ENCODE peak calls at places on chromosome 22, in five cellular contexts. Y is K562, Z is IMR-90, O is A549, E is HepG2. U is an unnamed sample.

GRCh38 chr22:43515902-43516301 is 104.1 kb downstream of the MPPED1 start:
- DNase-seq in Z (no peak), O (no peak), Y (peak), E (no peak), U (peak)

GRCh38 chr22:44314425-44315067 is 1.8 kb upstream of the SHISAL1 start:
- DNase-seq in Z (no peak), E (no peak), O (no peak), Y (no peak), U (no peak)

GRCh38 chr22:25447067-25447688 is 117.3 kb upstream of the GRK3 start:
- DNase-seq in Z (no peak), O (no peak), Y (peak), E (peak), U (no peak)

GRCh38 chr22:35489225-35489624 is 51.4 kb upstream of the RASD2 start:
- DNase-seq in E (no peak), O (no peak), Y (no peak), Z (no peak), U (no peak)

GRCh38 chr22:42473484-42474193 is 41.4 kb upstream of the NFAM1 start:
- DNase-seq in E (peak), Y (peak), O (peak), Z (peak), U (no peak)

GRCh38 chr22:17999851-18000250 is 24.5 kb downstream of the MICAL3 start:
- DNase-seq in E (no peak), Y (no peak), O (no peak), Z (no peak), U (no peak)

GRCh38 chr22:21624120-21624879 is 5.5 kb downstream of the YDJC start:
- DNase-seq in Z (peak), Y (peak), O (peak), E (no peak), U (no peak)

GRCh38 chr22:19057999-19058491 is 64.2 kb downstream of the DGCR2 start:
- DNase-seq in O (no peak), Z (no peak), E (no peak), Y (no peak), U (no peak)

GRCh38 chr22:22378446-22379415 is 129.8 kb downstream of the ZNF280B start:
- DNase-seq in Z (no peak), O (no peak), E (no peak), Y (peak), U (no peak)

GRCh38 chr22:21710156-21710555 is 25.4 kb downstream of the YPEL1 start:
- DNase-seq in Z (peak), E (no peak), O (no peak), Y (no peak), U (no peak)

GRCh38 chr22:37334859-37335818 is 52.8 kb downstream of the CYTH4 start:
- DNase-seq in O (peak), E (no peak), Z (no peak), Y (no peak), U (peak)

GRCh38 chr22:48397531-48398180 is 1430.0 kb downstream of the BRD1 start:
- DNase-seq in Z (no peak), E (no peak), Y (no peak), O (no peak), U (no peak)

GRCh38 chr22:48938741-48939140 is 888.9 kb downstream of the BRD1 start:
- DNase-seq in Z (no peak), E (no peak), Y (no peak), O (no peak), U (peak)

GRCh38 chr22:35580351-35581022 is 36.6 kb downstream of the MB start:
- DNase-seq in Y (no peak), O (no peak), E (no peak), Z (no peak), U (no peak)

GRCh38 chr22:44005524-44005923 is 18.6 kb upstream of the PARVB start:
- DNase-seq in Y (no peak), E (no peak), O (no peak), Z (no peak), U (no peak)

GRCh38 chr22:42353883-42354727 is 78.1 kb downstream of the NFAM1 start:
- DNase-seq in E (no peak), O (no peak), Y (no peak), Z (peak), U (no peak)

GRCh38 chr22:45262931-45263789 is 21.6 kb upstream of the UPK3A start:
- DNase-seq in Z (no peak), O (no peak), Y (peak), E (no peak), U (no peak)

GRCh38 chr22:42711895-42712837 is 8.5 kb downstream of the A4GALT start:
- DNase-seq in Y (no peak), O (no peak), E (no peak), Z (no peak), U (no peak)

GRCh38 chr22:36470162-36470993 is 11.1 kb downstream of the TXN2 start:
- DNase-seq in Y (peak), E (peak), Z (peak), O (peak), U (peak)

GRCh38 chr22:45290410-45290936 is 5.7 kb downstream of the UPK3A start:
- DNase-seq in E (no peak), Y (no peak), O (peak), Z (peak), U (no peak)

GRCh38 chr22:43191831-43192230 is 4.9 kb upstream of the TTLL12 start:
- DNase-seq in O (no peak), Z (no peak), E (no peak), Y (no peak), U (no peak)

GRCh38 chr22:20966883-20967696 is at the start of gene AIFM3:
- DNase-seq in O (no peak), E (no peak), Z (no peak), Y (no peak), U (no peak)

GRCh38 chr22:30825711-30826505 is 131.2 kb downstream of the OSBP2 start:
- DNase-seq in Z (no peak), E (no peak), Y (no peak), O (no peak), U (peak)

GRCh38 chr22:44147821-44148574 is 32.7 kb upstream of the PARVG start:
- DNase-seq in Z (peak), O (no peak), E (no peak), Y (no peak), U (peak)

GRCh38 chr22:40238425-40239344 is 61.0 kb downstream of the TNRC6B start:
- DNase-seq in Y (no peak), O (peak), Z (peak), E (no peak), U (no peak)

GRCh38 chr22:19717691-19718254 is 3.5 kb downstream of the SEPTIN5 start:
- DNase-seq in O (peak), E (no peak), Z (peak), Y (no peak), U (no peak)

GRCh38 chr22:23093090-23093788 is 22.9 kb downstream of the GNAZ start:
- DNase-seq in Z (no peak), Y (peak), E (no peak), O (no peak), U (no peak)

GRCh38 chr22:24706050-24706449 is 68.5 kb downstream of the PIWIL3 start:
- DNase-seq in O (peak), Z (no peak), Y (peak), E (peak), U (no peak)

GRCh38 chr22:42338502-42338901 is 68.0 kb upstream of the TCF20 start:
- DNase-seq in Z (no peak), O (no peak), E (no peak), Y (no peak), U (no peak)

GRCh38 chr22:31140746-31141145 is 438 bp upstream of the PLA2G3 start:
- DNase-seq in O (no peak), Y (no peak), E (no peak), Z (no peak), U (no peak)

GRCh38 chr22:20096574-20097420 is 16.8 kb downstream of the DGCR8 start:
- DNase-seq in Y (no peak), Z (no peak), O (no peak), E (no peak), U (no peak)

GRCh38 chr22:11066458-11067285 is 4461.3 kb upstream of the OR11H1 start:
- DNase-seq in Y (peak), O (no peak), E (no peak), Z (no peak), U (no peak)

GRCh38 chr22:20433191-20433590 is 4.4 kb downstream of the SCARF2 start:
- DNase-seq in O (no peak), E (no peak), Z (no peak), Y (no peak), U (no peak)

GRCh38 chr22:45331486-45331885 is 21.8 kb downstream of the FAM118A start:
- DNase-seq in O (no peak), E (no peak), Z (no peak), Y (no peak), U (no peak)

GRCh38 chr22:31223786-31224191 is 11.7 kb downstream of the LIMK2 start:
- DNase-seq in O (no peak), Z (no peak), E (peak), Y (no peak), U (no peak)

GRCh38 chr22:29944339-29944738 is 61.4 kb downstream of the MTMR3 start:
- DNase-seq in Z (peak), Y (no peak), O (no peak), E (no peak), U (no peak)

GRCh38 chr22:41833369-41834004 is 582 bp downstream of the SREBF2 start:
- DNase-seq in E (no peak), O (peak), Z (no peak), Y (peak), U (no peak)

GRCh38 chr22:50293441-50294318 is 13.8 kb downstream of the PLXNB2 start:
- DNase-seq in O (peak), Y (no peak), Z (peak), E (peak), U (no peak)
- TF ChIP-seq MAFK in O (no peak), Y (no peak), Z (no peak), E (no peak), U (no peak)

GRCh38 chr22:32700186-32700882 is 101.2 kb upstream of the TIMP3 start:
- DNase-seq in O (no peak), Y (no peak), Z (peak), E (peak), U (no peak)

GRCh38 chr22:32698926-32699619 is 102.4 kb upstream of the TIMP3 start:
- DNase-seq in O (no peak), Y (no peak), Z (no peak), E (no peak), U (no peak)

GRCh38 chr22:32701021-32701420 is 100.5 kb upstream of the TIMP3 start:
- DNase-seq in Y (no peak), Z (peak), E (no peak), O (no peak), U (no peak)

GRCh38 chr22:32697331-32697995 is 104.0 kb upstream of the TIMP3 start:
- DNase-seq in O (no peak), Z (no peak), Y (no peak), E (peak), U (no peak)

DNA sequence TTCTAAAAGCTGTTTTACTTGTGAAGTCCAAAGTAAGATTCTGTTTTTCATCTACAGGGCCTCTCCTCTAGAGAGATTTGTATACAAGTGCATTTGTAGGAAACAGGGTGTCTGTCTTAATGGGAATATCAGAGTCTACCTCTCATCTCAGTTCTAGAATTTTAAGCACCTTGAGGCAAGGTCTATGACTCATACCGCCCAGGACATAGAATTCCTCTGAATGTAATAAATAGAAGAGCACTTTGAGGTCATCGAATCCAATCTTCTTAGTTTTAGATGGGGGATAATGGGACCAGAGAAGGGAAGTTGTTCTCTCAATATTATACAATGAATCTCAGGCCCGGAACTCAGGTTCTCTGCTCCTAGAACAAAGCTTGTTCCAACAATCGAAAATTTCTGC is 101.8 kb upstream of the TIMP3 start:
- DNase-seq in Z (no peak), E (no peak), Y (no peak), O (no peak), U (no peak)
- TF ChIP-seq MAFK in Z (no peak), E (no peak), Y (no peak), O (no peak), U (no peak)

GRCh38 chr22:46982635-46983034 is 220.2 kb downstream of the TBC1D22A start:
- DNase-seq in E (no peak), Y (no peak), Z (no peak), O (no peak), U (no peak)

GRCh38 chr22:46986788-46987187 is 224.3 kb downstream of the TBC1D22A start:
- DNase-seq in Y (no peak), O (no peak), Z (no peak), E (no peak), U (no peak)

GRCh38 chr22:46983046-46983445 is 220.6 kb downstream of the TBC1D22A start:
- DNase-seq in E (no peak), Y (no peak), Z (no peak), O (no peak), U (no peak)

GRCh38 chr22:46985507-46985882 is 223.0 kb downstream of the TBC1D22A start:
- DNase-seq in Y (no peak), E (no peak), O (no peak), Z (no peak), U (no peak)

DNA sequence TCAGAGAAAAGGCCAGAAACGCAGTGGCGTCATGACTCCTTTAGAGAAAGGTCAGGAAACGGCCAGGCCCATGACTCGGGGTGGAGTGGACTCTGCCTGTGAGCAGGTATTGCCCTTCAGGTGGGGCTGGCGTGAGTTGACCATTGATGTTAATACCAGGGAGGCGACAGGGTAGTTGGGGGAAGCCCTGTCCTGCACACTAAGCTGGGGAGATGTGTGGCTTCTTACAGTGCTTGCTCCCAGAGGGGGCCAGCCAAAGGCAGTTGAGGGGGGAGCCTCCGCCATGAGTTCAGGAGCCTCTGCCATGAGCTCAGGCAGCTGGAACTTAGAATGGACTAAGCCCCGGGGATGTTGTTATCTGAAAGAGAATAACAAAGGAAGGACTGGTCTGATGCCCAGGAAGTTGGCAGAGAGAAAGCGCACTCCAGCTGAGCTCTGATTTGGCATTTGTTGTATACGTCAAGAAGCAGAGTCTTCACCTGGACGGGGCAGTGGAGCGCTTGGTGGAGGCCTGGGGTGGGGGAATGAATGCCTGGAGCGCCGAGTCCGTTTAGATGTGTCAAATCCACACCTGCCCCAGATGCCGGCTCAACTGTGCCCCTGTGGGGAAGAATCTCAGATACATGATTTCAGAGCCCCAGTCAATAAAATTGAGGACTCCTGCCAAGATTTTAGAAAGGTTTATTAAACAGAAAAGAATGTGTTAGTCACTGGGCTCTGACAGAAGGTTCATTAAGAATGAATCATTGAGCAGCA is 222.5 kb downstream of the TBC1D22A start:
- DNase-seq in E (no peak), Z (peak), O (no peak), Y (no peak), U (no peak)
- TF ChIP-seq MAFK in E (no peak), Z (no peak), O (no peak), Y (no peak), U (no peak)

DNA sequence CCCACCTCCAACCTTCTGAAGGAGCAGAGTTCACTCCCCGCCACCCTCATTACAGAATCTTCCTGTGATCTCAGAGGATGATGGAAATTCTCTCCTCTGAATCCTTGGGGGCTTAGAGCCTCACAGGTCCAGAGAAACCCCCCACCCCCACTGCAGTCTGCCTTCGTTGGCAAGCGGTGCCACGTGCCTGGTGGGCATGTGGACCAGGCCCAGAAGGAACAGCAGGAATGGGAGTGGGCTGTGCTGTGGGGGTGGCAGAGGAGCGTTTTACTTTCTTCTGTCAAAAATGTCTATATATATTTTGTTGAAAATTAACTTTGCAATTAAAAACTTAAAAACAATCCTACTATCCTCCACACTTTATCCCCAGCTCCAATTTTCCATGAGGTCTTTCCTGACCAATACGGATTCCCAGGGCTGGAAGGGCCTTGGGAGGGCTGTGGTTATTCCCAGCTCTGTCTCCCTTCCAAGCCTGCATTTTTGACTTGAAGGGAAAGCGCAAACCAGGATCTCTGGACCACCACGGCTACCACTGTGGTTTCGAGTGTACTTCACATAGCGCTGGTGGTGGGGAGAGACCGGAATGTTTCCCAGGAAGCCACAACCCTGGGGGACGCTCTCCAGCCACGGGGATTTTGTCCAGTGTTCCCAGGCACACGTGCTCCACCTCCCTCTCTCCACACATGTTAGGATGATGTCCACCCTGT is 986 bp upstream of the NPTXR start:
- DNase-seq in E (no peak), Y (no peak), O (no peak), Z (no peak), U (no peak)
- TF ChIP-seq MAFK in E (no peak), Y (no peak), O (no peak), Z (no peak), U (no peak)

GRCh38 chr22:26592368-26593015 is 2.6 kb upstream of the TPST2 start:
- DNase-seq in E (no peak), Z (no peak), Y (no peak), O (no peak), U (no peak)
- TF ChIP-seq MAFK in E (no peak), Z (no peak), Y (no peak), O (no peak), U (no peak)

U was measured in H1.